ENCODE peak calls at places on chromosomes 12 and 14, in four cellular contexts. One of them, this sample, is unnamed.

GRCh38 chr12:109719123-109720022 is 5.7 kb downstream of the FAM222A start:
- DNase-seq in NCI-H1105: no peak
- DNase-seq in Karpas-422: no peak
- DNase-seq in Calu3: no peak
- DNase-seq in this sample: no peak

GRCh38 chr12:4445156-4446020 is at the start of gene FGF6:
- DNase-seq in NCI-H1105: no peak
- DNase-seq in Karpas-422: no peak
- DNase-seq in Calu3: no peak
- DNase-seq in this sample: no peak

GRCh38 chr12:97995085-97995484 is 520.3 kb upstream of the TMPO start:
- DNase-seq in NCI-H1105: no peak
- DNase-seq in Karpas-422: no peak
- DNase-seq in Calu3: no peak
- DNase-seq in this sample: no peak

GRCh38 chr12:45914090-45914489 is 76.3 kb downstream of the SCAF11 start:
- DNase-seq in NCI-H1105: no peak
- DNase-seq in Karpas-422: peak
- DNase-seq in Calu3: no peak
- DNase-seq in this sample: peak

GRCh38 chr12:41013921-41014642 is 174.0 kb upstream of the PDZRN4 start:
- DNase-seq in NCI-H1105: no peak
- DNase-seq in Karpas-422: no peak
- DNase-seq in Calu3: no peak
- DNase-seq in this sample: no peak

GRCh38 chr12:70317781-70318180 is 48.3 kb upstream of the KCNMB4 start:
- DNase-seq in NCI-H1105: no peak
- DNase-seq in Karpas-422: no peak
- DNase-seq in Calu3: no peak
- DNase-seq in this sample: no peak

GRCh38 chr12:79547735-79548347 is 142.9 kb downstream of the PAWR start:
- DNase-seq in NCI-H1105: peak
- DNase-seq in Karpas-422: peak
- DNase-seq in Calu3: peak
- DNase-seq in this sample: peak

GRCh38 chr14:50854521-50854920 is 17.3 kb upstream of the ABHD12B start:
- DNase-seq in NCI-H1105: no peak
- DNase-seq in Karpas-422: no peak
- DNase-seq in Calu3: no peak
- DNase-seq in this sample: no peak

GRCh38 chr14:94372021-94372605 is 16.3 kb downstream of the SERPINA1 start:
- DNase-seq in NCI-H1105: no peak
- DNase-seq in Karpas-422: peak
- DNase-seq in Calu3: no peak
- DNase-seq in this sample: no peak

GRCh38 chr14:88479574-88479987 is 75.2 kb downstream of the PTPN21 start:
- DNase-seq in NCI-H1105: no peak
- DNase-seq in Karpas-422: no peak
- DNase-seq in Calu3: no peak
- DNase-seq in this sample: no peak

This sample was measured in AG08396.